ENCODE peak calls at places on chromosomes 2 and 18, in nine cellular contexts. One of them, this sample, is unnamed.

GRCh38 chr2:65800998-65801397 is 368.6 kb upstream of the SPRED2 start:
- DNase-seq in suprapubic skin: no peak
- DNase-seq in GM12878: no peak
- DNase-seq in transverse colon: peak
- DNase-seq in H1: no peak
- DNase-seq in K562: peak
- DNase-seq in A549: no peak
- DNase-seq in upper lobe of left lung: no peak
- DNase-seq in HepG2: no peak
- DNase-seq in this sample: no peak

GRCh38 chr2:113754989-113755689 is 1.3 kb downstream of the SLC35F5 start:
- DNase-seq in suprapubic skin: no peak
- DNase-seq in GM12878: no peak
- DNase-seq in transverse colon: no peak
- DNase-seq in H1: no peak
- DNase-seq in K562: peak
- DNase-seq in A549: no peak
- DNase-seq in upper lobe of left lung: no peak
- DNase-seq in HepG2: peak
- DNase-seq in this sample: no peak

GRCh38 chr2:26424211-26424610 is 22.5 kb downstream of the DRC1 start:
- DNase-seq in suprapubic skin: no peak
- DNase-seq in GM12878: no peak
- DNase-seq in transverse colon: no peak
- DNase-seq in H1: no peak
- DNase-seq in K562: no peak
- DNase-seq in A549: no peak
- DNase-seq in upper lobe of left lung: no peak
- DNase-seq in HepG2: no peak
- DNase-seq in this sample: no peak

GRCh38 chr2:207163053-207163814 is 2.5 kb downstream of the KLF7 start:
- DNase-seq in suprapubic skin: no peak
- DNase-seq in GM12878: no peak
- DNase-seq in transverse colon: peak
- DNase-seq in H1: no peak
- DNase-seq in K562: no peak
- DNase-seq in A549: peak
- DNase-seq in upper lobe of left lung: peak
- DNase-seq in HepG2: peak
- DNase-seq in this sample: no peak

GRCh38 chr2:102442967-102443828 is 20.2 kb downstream of the IL18RAP start:
- DNase-seq in suprapubic skin: no peak
- DNase-seq in GM12878: no peak
- DNase-seq in transverse colon: peak
- DNase-seq in H1: no peak
- DNase-seq in K562: peak
- DNase-seq in A549: peak
- DNase-seq in upper lobe of left lung: no peak
- DNase-seq in HepG2: peak
- DNase-seq in this sample: no peak

GRCh38 chr18:59145055-59145454 is 5.4 kb downstream of the SEC11C start:
- DNase-seq in suprapubic skin: no peak
- DNase-seq in GM12878: no peak
- DNase-seq in transverse colon: no peak
- DNase-seq in H1: no peak
- DNase-seq in K562: no peak
- DNase-seq in A549: no peak
- DNase-seq in upper lobe of left lung: no peak
- DNase-seq in HepG2: no peak
- DNase-seq in this sample: no peak

GRCh38 chr2:86235196-86235980 is 36.1 kb downstream of the MRPL35 start:
- DNase-seq in suprapubic skin: no peak
- DNase-seq in GM12878: no peak
- DNase-seq in transverse colon: no peak
- DNase-seq in H1: no peak
- DNase-seq in K562: no peak
- DNase-seq in A549: no peak
- DNase-seq in upper lobe of left lung: no peak
- DNase-seq in HepG2: peak
- DNase-seq in this sample: no peak

GRCh38 chr2:12412898-12413305 is 303.8 kb upstream of the TRIB2 start:
- DNase-seq in suprapubic skin: no peak
- DNase-seq in GM12878: peak
- DNase-seq in transverse colon: no peak
- DNase-seq in H1: no peak
- DNase-seq in K562: no peak
- DNase-seq in A549: no peak
- DNase-seq in upper lobe of left lung: no peak
- DNase-seq in HepG2: no peak
- DNase-seq in this sample: no peak

GRCh38 chr2:217705461-217705860 is 297.3 kb downstream of the TNS1 start:
- DNase-seq in suprapubic skin: no peak
- DNase-seq in GM12878: no peak
- DNase-seq in transverse colon: no peak
- DNase-seq in H1: no peak
- DNase-seq in K562: no peak
- DNase-seq in A549: no peak
- DNase-seq in upper lobe of left lung: no peak
- DNase-seq in HepG2: no peak
- DNase-seq in this sample: no peak

GRCh38 chr2:177891533-177891932 is 181.0 kb downstream of the PDE11A start:
- DNase-seq in suprapubic skin: no peak
- DNase-seq in GM12878: no peak
- DNase-seq in transverse colon: no peak
- DNase-seq in H1: no peak
- DNase-seq in K562: no peak
- DNase-seq in A549: no peak
- DNase-seq in upper lobe of left lung: no peak
- DNase-seq in HepG2: no peak
- DNase-seq in this sample: no peak

GRCh38 chr2:177897278-177897677 is 175.3 kb downstream of the PDE11A start:
- DNase-seq in suprapubic skin: no peak
- DNase-seq in GM12878: no peak
- DNase-seq in transverse colon: no peak
- DNase-seq in H1: no peak
- DNase-seq in K562: no peak
- DNase-seq in A549: no peak
- DNase-seq in upper lobe of left lung: no peak
- DNase-seq in HepG2: no peak
- DNase-seq in this sample: no peak

GRCh38 chr2:177896587-177896986 is 176.0 kb downstream of the PDE11A start:
- DNase-seq in suprapubic skin: no peak
- DNase-seq in GM12878: no peak
- DNase-seq in transverse colon: no peak
- DNase-seq in H1: no peak
- DNase-seq in K562: no peak
- DNase-seq in A549: no peak
- DNase-seq in upper lobe of left lung: no peak
- DNase-seq in HepG2: no peak
- DNase-seq in this sample: no peak

GRCh38 chr2:177893880-177894279 is 178.7 kb downstream of the PDE11A start:
- DNase-seq in suprapubic skin: no peak
- DNase-seq in GM12878: no peak
- DNase-seq in transverse colon: no peak
- DNase-seq in H1: no peak
- DNase-seq in K562: peak
- DNase-seq in A549: no peak
- DNase-seq in upper lobe of left lung: no peak
- DNase-seq in HepG2: no peak
- DNase-seq in this sample: no peak

GRCh38 chr2:177894546-177894945 is 178.0 kb downstream of the PDE11A start:
- DNase-seq in suprapubic skin: no peak
- DNase-seq in GM12878: no peak
- DNase-seq in transverse colon: no peak
- DNase-seq in H1: no peak
- DNase-seq in K562: no peak
- DNase-seq in A549: no peak
- DNase-seq in upper lobe of left lung: no peak
- DNase-seq in HepG2: no peak
- DNase-seq in this sample: no peak
- TF ChIP-seq EP300 in suprapubic skin: no peak
- TF ChIP-seq EP300 in GM12878: no peak
- TF ChIP-seq EP300 in transverse colon: no peak
- TF ChIP-seq EP300 in H1: no peak
- TF ChIP-seq EP300 in K562: no peak
- TF ChIP-seq EP300 in A549: no peak
- TF ChIP-seq EP300 in upper lobe of left lung: no peak
- TF ChIP-seq EP300 in HepG2: no peak
- TF ChIP-seq EP300 in this sample: no peak

GRCh38 chr18:66621816-66622576 is 18.1 kb upstream of the CDH19 start:
- DNase-seq in suprapubic skin: no peak
- DNase-seq in GM12878: no peak
- DNase-seq in transverse colon: no peak
- DNase-seq in H1: no peak
- DNase-seq in K562: no peak
- DNase-seq in A549: no peak
- DNase-seq in upper lobe of left lung: no peak
- DNase-seq in HepG2: no peak
- DNase-seq in this sample: no peak

GRCh38 chr18:66616523-66616983 is 12.7 kb upstream of the CDH19 start:
- DNase-seq in suprapubic skin: no peak
- DNase-seq in GM12878: no peak
- DNase-seq in transverse colon: no peak
- DNase-seq in H1: no peak
- DNase-seq in K562: no peak
- DNase-seq in A549: no peak
- DNase-seq in upper lobe of left lung: no peak
- DNase-seq in HepG2: peak
- DNase-seq in this sample: no peak
- TF ChIP-seq CTCF in suprapubic skin: no peak
- TF ChIP-seq CTCF in GM12878: peak
- TF ChIP-seq CTCF in transverse colon: peak
- TF ChIP-seq CTCF in H1: peak
- TF ChIP-seq CTCF in K562: no peak
- TF ChIP-seq CTCF in A549: peak
- TF ChIP-seq CTCF in upper lobe of left lung: no peak
- TF ChIP-seq CTCF in HepG2: peak
- TF ChIP-seq CTCF in this sample: no peak

DNA sequence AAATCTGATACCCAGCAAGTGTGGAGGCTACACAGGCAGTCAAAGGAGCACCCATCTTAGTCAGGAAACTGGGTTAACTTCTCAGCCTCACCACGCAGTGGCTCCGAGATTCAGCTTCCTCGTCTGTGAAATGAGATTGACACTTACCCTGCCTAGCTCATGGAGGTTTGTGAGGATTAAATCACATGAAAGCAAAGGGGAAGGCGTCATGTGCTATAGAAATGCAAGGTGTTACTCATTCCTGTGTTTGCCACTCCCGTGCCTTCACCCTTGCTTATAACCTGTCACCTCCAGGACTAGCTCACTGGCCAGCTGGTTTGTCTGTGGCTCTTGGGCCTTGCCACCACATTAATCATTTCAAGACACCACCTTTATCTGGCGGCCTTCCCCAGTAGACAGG is 118.9 kb upstream of the FOSL2 start:
- DNase-seq in suprapubic skin: no peak
- DNase-seq in GM12878: no peak
- DNase-seq in transverse colon: peak
- DNase-seq in H1: no peak
- DNase-seq in K562: no peak
- DNase-seq in A549: no peak
- DNase-seq in upper lobe of left lung: no peak
- DNase-seq in HepG2: no peak
- DNase-seq in this sample: no peak
- TF ChIP-seq EP300 in suprapubic skin: no peak
- TF ChIP-seq EP300 in GM12878: no peak
- TF ChIP-seq EP300 in transverse colon: no peak
- TF ChIP-seq EP300 in H1: no peak
- TF ChIP-seq EP300 in K562: no peak
- TF ChIP-seq EP300 in A549: no peak
- TF ChIP-seq EP300 in upper lobe of left lung: no peak
- TF ChIP-seq EP300 in HepG2: no peak
- TF ChIP-seq EP300 in this sample: no peak

DNA sequence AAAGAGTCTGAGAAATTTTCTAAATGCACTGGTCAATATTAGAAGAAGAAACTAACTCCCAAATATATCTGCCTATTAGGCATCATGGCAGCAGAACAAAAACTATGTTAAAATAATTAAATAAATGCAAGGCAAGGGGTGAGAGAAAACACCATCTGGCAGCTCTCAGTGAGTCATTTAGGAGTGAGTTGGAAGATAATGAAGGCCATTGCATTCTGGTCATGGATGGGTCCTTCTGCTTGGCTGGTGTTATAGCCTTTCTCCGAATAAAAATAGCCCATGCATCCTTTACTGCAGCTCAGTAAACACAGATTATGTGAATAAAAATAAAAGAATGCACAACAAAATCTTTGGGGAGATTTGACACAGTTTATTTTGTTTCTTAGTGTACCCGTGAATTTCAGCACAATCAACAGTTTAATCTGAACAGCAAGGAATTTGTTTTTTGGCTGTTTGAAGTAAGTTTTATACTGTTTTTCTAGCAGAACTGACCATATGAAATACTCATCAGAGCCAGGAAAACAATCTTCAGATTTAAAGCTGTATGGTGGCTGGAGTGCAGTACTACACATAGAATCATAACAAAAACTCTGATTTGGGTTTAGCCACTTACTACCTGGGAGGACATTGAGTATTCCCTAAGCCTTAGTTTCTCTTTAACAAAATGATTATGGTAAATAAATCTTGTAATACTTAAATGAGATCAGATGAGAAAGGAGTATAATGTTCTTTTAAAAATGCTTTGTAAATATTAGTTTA is 225.1 kb upstream of the ITGA4 start:
- DNase-seq in suprapubic skin: no peak
- DNase-seq in GM12878: no peak
- DNase-seq in transverse colon: no peak
- DNase-seq in H1: no peak
- DNase-seq in K562: no peak
- DNase-seq in A549: no peak
- DNase-seq in upper lobe of left lung: no peak
- DNase-seq in HepG2: no peak
- DNase-seq in this sample: no peak
- TF ChIP-seq CTCF in suprapubic skin: no peak
- TF ChIP-seq CTCF in GM12878: no peak
- TF ChIP-seq CTCF in transverse colon: no peak
- TF ChIP-seq CTCF in H1: no peak
- TF ChIP-seq CTCF in K562: no peak
- TF ChIP-seq CTCF in A549: no peak
- TF ChIP-seq CTCF in upper lobe of left lung: no peak
- TF ChIP-seq CTCF in HepG2: no peak
- TF ChIP-seq CTCF in this sample: no peak